ENCODE peak calls at places on chromosomes 4 and X, in seven cellular contexts. Z, P, G, E, A, R and V are unnamed samples.

GRCh38 chr4:7464259-7464655 is 29.5 kb upstream of the PSAPL1 start:
- DNase-seq in Z (no peak), P (no peak), G (no peak), E (no peak), A (no peak), R (no peak), V (no peak)

GRCh38 chrX:1661048-1661921 is 46.4 kb downstream of the ASMT start:
- DNase-seq in Z (no peak), P (peak; percentile 72), G (no peak), E (peak; percentile 79), A (no peak), R (peak; percentile 17), V (peak; percentile 96)

GRCh38 chrX:74535211-74535621 is 79.2 kb downstream of the RLIM start:
- DNase-seq in Z (peak; percentile 61), P (no peak), G (no peak), E (no peak), A (no peak), R (peak; percentile 6), V (peak; percentile 62)

GRCh38 chr4:89752932-89753598 is 83.9 kb downstream of the SNCA start:
- DNase-seq in Z (no peak), P (no peak), G (no peak), E (no peak), A (peak; percentile 47), R (peak; percentile 16), V (no peak)

GRCh38 chr4:123176605-123177004 is 220.0 kb upstream of the SPRY1 start:
- DNase-seq in Z (no peak), P (no peak), G (no peak), E (no peak), A (no peak), R (no peak), V (no peak)

GRCh38 chr4:17232575-17233253 is 279.2 kb downstream of the QDPR start:
- DNase-seq in Z (peak; percentile 84), P (no peak), G (no peak), E (no peak), A (peak; percentile 38), R (no peak), V (peak; percentile 18)

GRCh38 chr4:13162886-13163285 is 321.3 kb downstream of the RAB28 start:
- DNase-seq in Z (peak; percentile 1), P (no peak), G (no peak), E (no peak), A (no peak), R (no peak), V (peak; percentile 21)

GRCh38 chrX:43510194-43510593 is 145.9 kb upstream of the MAOA start:
- DNase-seq in Z (no peak), P (no peak), G (no peak), E (no peak), A (no peak), R (no peak), V (no peak)

GRCh38 chr4:108031427-108032083 is 41.9 kb downstream of the HADH start:
- DNase-seq in Z (no peak), P (no peak), G (no peak), E (no peak), A (no peak), R (no peak), V (peak; percentile 27)

GRCh38 chr4:147192679-147193078 is 247.0 kb upstream of the TTC29 start:
- DNase-seq in Z (no peak), P (no peak), G (no peak), E (no peak), A (no peak), R (no peak), V (no peak)

GRCh38 chr4:127660486-127660885 is 27.7 kb downstream of the INTU start:
- DNase-seq in Z (no peak), P (no peak), G (no peak), E (no peak), A (no peak), R (no peak), V (no peak)

GRCh38 chrX:153917814-153918213 is 8.2 kb downstream of the ARHGAP4 start:
- DNase-seq in Z (no peak), P (no peak), G (no peak), E (no peak), A (no peak), R (no peak), V (no peak)

GRCh38 chr4:71260544-71260943 is 78.3 kb upstream of the SLC4A4 start:
- DNase-seq in Z (no peak), P (no peak), G (no peak), E (no peak), A (no peak), R (no peak), V (no peak)

GRCh38 chr4:8332891-8333331 is 63.4 kb downstream of the HTRA3 start:
- DNase-seq in Z (no peak), P (no peak), G (peak; percentile 24), E (peak; percentile 53), A (peak; percentile 29), R (no peak), V (no peak)

GRCh38 chr4:4829837-4830236 is 29.6 kb upstream of the MSX1 start:
- DNase-seq in Z (no peak), P (no peak), G (no peak), E (no peak), A (no peak), R (no peak), V (no peak)

GRCh38 chrX:53445977-53446376 is 11.8 kb upstream of the HSD17B10 start:
- DNase-seq in Z (peak; percentile 45), P (peak; percentile 51), G (no peak), E (peak; percentile 55), A (no peak), R (peak; percentile 44), V (peak; percentile 76)

GRCh38 chrX:100721328-100721727 is 10.6 kb downstream of the SYTL4 start:
- DNase-seq in Z (no peak), P (no peak), G (no peak), E (no peak), A (no peak), R (no peak), V (no peak)

GRCh38 chrX:31591355-31591754 is 519.5 kb upstream of the FTHL17 start:
- DNase-seq in Z (no peak), P (no peak), G (no peak), E (no peak), A (no peak), R (no peak), V (no peak)

GRCh38 chr4:141391293-141391692 is 170.6 kb downstream of the ZNF330 start:
- DNase-seq in Z (no peak), P (no peak), G (no peak), E (no peak), A (no peak), R (no peak), V (no peak)

GRCh38 chr4:69760455-69760854 is at the start of gene SULT1B1:
- DNase-seq in Z (no peak), P (no peak), G (no peak), E (no peak), A (no peak), R (no peak), V (no peak)

GRCh38 chrX:87518504-87518903 is 902 bp downstream of the KLHL4 start:
- DNase-seq in Z (peak; percentile 8), P (no peak), G (no peak), E (no peak), A (no peak), R (no peak), V (no peak)

GRCh38 chrX:48720580-48721240 is 24.2 kb downstream of the SUV39H1 start:
- DNase-seq in Z (no peak), P (no peak), G (no peak), E (no peak), A (no peak), R (no peak), V (no peak)

GRCh38 chr4:109739547-109739946 is 9.7 kb upstream of the PLA2G12A start:
- DNase-seq in Z (no peak), P (no peak), G (no peak), E (no peak), A (no peak), R (no peak), V (no peak)

GRCh38 chrX:7330971-7331746 is 183.2 kb upstream of the PUDP start:
- DNase-seq in Z (no peak), P (no peak), G (no peak), E (no peak), A (peak; percentile 72), R (no peak), V (no peak)

GRCh38 chr4:94650690-94651089 is 107.1 kb upstream of the BMPR1B start:
- DNase-seq in Z (peak; percentile 17), P (no peak), G (no peak), E (no peak), A (no peak), R (no peak), V (no peak)

GRCh38 chr4:78242071-78242470 is 184.9 kb downstream of the FRAS1 start:
- DNase-seq in Z (no peak), P (no peak), G (no peak), E (no peak), A (no peak), R (no peak), V (no peak)

GRCh38 chrX:153381684-153382532 is 19.2 kb downstream of the PNMA6E start:
- DNase-seq in Z (peak; percentile 78), P (no peak), G (no peak), E (no peak), A (peak; percentile 82), R (peak; percentile 36), V (peak; percentile 7)

GRCh38 chrX:3712080-3712869 is 1.2 kb downstream of the PRKX start:
- DNase-seq in Z (peak; percentile 18), P (no peak), G (no peak), E (no peak), A (peak; percentile 41), R (peak; percentile 38), V (peak; percentile 13)

GRCh38 chr4:56296449-56296990 is 90.8 kb downstream of the AASDH start:
- DNase-seq in Z (no peak), P (no peak), G (no peak), E (no peak), A (no peak), R (no peak), V (no peak)

GRCh38 chrX:47448165-47448806 is 34.7 kb downstream of the ZNF41 start:
- DNase-seq in Z (no peak), P (no peak), G (no peak), E (no peak), A (no peak), R (no peak), V (no peak)
- TF ChIP-seq CTCF in Z (no peak), P (no peak), G (no peak), E (no peak), A (no peak), R (no peak), V (no peak)

GRCh38 chrX:55767100-55767499 is 49.6 kb downstream of the RRAGB start:
- DNase-seq in Z (no peak), P (no peak), G (no peak), E (no peak), A (no peak), R (no peak), V (no peak)
- TF ChIP-seq CTCF in Z (no peak), P (no peak), G (no peak), E (no peak), A (no peak), R (no peak), V (no peak)

GRCh38 chr4:2186133-2186864 is 55.6 kb downstream of the HAUS3 start:
- DNase-seq in Z (peak; percentile 62), P (no peak), G (no peak), E (no peak), A (no peak), R (peak; percentile 10), V (peak; percentile 91)
- TF ChIP-seq CTCF in Z (peak; percentile 45), P (peak; percentile 35), G (no peak), E (peak; percentile 40), A (no peak), R (peak; percentile 28), V (peak; percentile 91)

DNA sequence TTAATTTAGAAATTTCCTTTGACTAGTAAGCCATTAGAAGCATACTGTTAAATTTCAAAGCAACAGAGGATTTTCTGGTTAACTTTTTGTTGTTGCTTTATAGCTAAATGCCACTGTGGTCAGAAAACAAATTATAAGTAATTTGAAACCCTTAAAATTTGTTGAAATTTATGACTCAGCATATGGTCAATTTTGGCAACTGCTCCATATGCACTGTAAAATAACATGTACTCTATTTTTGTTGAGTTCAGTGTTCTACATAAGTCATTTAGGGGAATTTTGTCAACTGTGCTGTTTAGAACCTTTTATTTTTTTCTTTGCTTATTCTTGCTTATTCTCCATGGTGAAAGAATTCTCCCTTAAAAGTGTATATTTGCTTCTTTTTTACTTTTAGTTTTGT is 28.6 kb downstream of the SCLT1 start:
- DNase-seq in Z (no peak), P (no peak), G (no peak), E (no peak), A (no peak), R (no peak), V (no peak)
- TF ChIP-seq CTCF in Z (no peak), P (no peak), G (no peak), E (no peak), A (no peak), R (no peak), V (no peak)